ENCODE peak calls at places on chromosomes 2 and 18, in seven cellular contexts. W is right atrium auricular region, D is lung, I is cardiac muscle cell, H is HFF-Myc, A is sigmoid colon, K is psoas muscle. C is an unnamed sample.

GRCh38 chr2:181680937-181681811 is 857 bp upstream of the NEUROD1 start:
- DNase-seq in W (no peak), D (no peak), I (no peak), H (no peak), A (no peak), K (no peak), C (no peak)

GRCh38 chr18:32707153-32707552 is 65.7 kb downstream of the KLHL14 start:
- DNase-seq in W (no peak), D (no peak), I (no peak), H (no peak), A (no peak), K (no peak), C (no peak)

GRCh38 chr2:121333834-121334558 is 49.0 kb upstream of the TFCP2L1 start:
- DNase-seq in W (no peak), D (no peak), I (no peak), H (no peak), A (peak), K (no peak), C (no peak)

GRCh38 chr2:166458682-166459081 is 35.4 kb downstream of the SCN7A start:
- DNase-seq in W (no peak), D (no peak), I (no peak), H (no peak), A (no peak), K (no peak), C (no peak)

GRCh38 chr2:68185541-68186164 is 28.0 kb downstream of the PNO1 start:
- DNase-seq in W (no peak), D (peak), I (peak), H (peak), A (no peak), K (peak), C (peak)

GRCh38 chr2:26630669-26631360 is 10.4 kb downstream of the CIB4 start:
- DNase-seq in W (no peak), D (no peak), I (no peak), H (no peak), A (no peak), K (no peak), C (no peak)

GRCh38 chr2:233470007-233470687 is 96.4 kb downstream of the USP40 start:
- DNase-seq in W (no peak), D (no peak), I (no peak), H (no peak), A (peak), K (peak), C (no peak)

GRCh38 chr2:10329880-10330699 is 27.4 kb downstream of the HPCAL1 start:
- DNase-seq in W (no peak), D (no peak), I (no peak), H (no peak), A (no peak), K (no peak), C (no peak)

GRCh38 chr18:22348521-22349316 is 69.0 kb downstream of the CTAGE1 start:
- DNase-seq in W (peak), D (peak), I (peak), H (no peak), A (no peak), K (peak), C (no peak)

GRCh38 chr2:28544405-28544914 is 48.6 kb downstream of the PLB1 start:
- DNase-seq in W (no peak), D (no peak), I (peak), H (no peak), A (peak), K (no peak), C (no peak)

GRCh38 chr2:235642446-235643107 is 148.7 kb downstream of the AGAP1 start:
- DNase-seq in W (no peak), D (no peak), I (no peak), H (no peak), A (no peak), K (peak), C (no peak)

GRCh38 chr2:173090973-173091660 is 15.5 kb downstream of the MAP3K20 start:
- DNase-seq in W (no peak), D (no peak), I (no peak), H (no peak), A (peak), K (peak), C (no peak)

GRCh38 chr18:73668051-73668450 is 479.6 kb downstream of the FBXO15 start:
- DNase-seq in W (no peak), D (no peak), I (no peak), H (no peak), A (no peak), K (no peak), C (no peak)
- TF ChIP-seq CTCF in W (no peak), D (no peak), I (no peak), H (no peak), A (no peak), K (no peak), C (no peak)

GRCh38 chr18:44678725-44679055 is 2.0 kb upstream of the SETBP1 start:
- DNase-seq in W (no peak), D (no peak), I (no peak), H (no peak), A (no peak), K (no peak), C (no peak)
- H3K4me3 ChIP-seq in W (peak), D (no peak), I (peak), H (peak), A (no peak), K (peak), C (peak)

GRCh38 chr2:179181002-179181401 is 83.6 kb downstream of the SESTD1 start:
- DNase-seq in W (no peak), D (no peak), I (no peak), H (no peak), A (no peak), K (no peak), C (no peak)

GRCh38 chr2:179174240-179174639 is 90.4 kb downstream of the SESTD1 start:
- DNase-seq in W (no peak), D (no peak), I (no peak), H (no peak), A (no peak), K (no peak), C (no peak)

GRCh38 chr2:179179719-179180118 is 84.9 kb downstream of the SESTD1 start:
- DNase-seq in W (no peak), D (no peak), I (no peak), H (no peak), A (no peak), K (no peak), C (no peak)

GRCh38 chr2:179180242-179180641 is 84.4 kb downstream of the SESTD1 start:
- DNase-seq in W (no peak), D (no peak), I (no peak), H (no peak), A (no peak), K (no peak), C (no peak)

GRCh38 chr2:179177694-179178093 is 86.9 kb downstream of the SESTD1 start:
- DNase-seq in W (no peak), D (no peak), I (no peak), H (no peak), A (no peak), K (no peak), C (no peak)
- TF ChIP-seq CTCF in W (no peak), D (no peak), I (no peak), H (no peak), A (no peak), K (no peak), C (no peak)

DNA sequence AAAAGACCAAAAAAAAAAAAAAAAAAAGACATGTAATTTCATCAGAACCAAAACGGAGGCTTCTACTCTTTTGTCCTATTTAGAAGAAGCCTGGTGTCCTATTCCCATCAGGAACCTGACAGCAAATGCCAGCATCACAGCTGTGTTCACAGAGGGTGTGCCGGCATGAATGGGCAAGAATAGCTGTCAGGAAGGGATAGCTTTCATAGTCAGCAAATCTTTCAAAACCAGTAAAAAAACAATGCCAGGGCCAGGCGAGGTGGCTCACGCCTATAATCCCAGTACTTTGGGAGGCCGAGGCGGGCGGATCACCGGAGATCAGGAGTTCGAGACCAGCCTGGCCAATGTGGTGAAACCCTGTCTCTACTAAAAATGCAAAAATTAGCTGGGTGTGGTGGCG is 231.8 kb upstream of the PXDN start:
- DNase-seq in W (peak), D (no peak), I (no peak), H (no peak), A (peak), K (no peak), C (no peak)
- H3K4me3 ChIP-seq in W (no peak), D (no peak), I (no peak), H (no peak), A (no peak), K (no peak), C (no peak)

GRCh38 chr2:226655871-226656270 is 143.7 kb downstream of the IRS1 start:
- DNase-seq in W (no peak), D (no peak), I (no peak), H (no peak), A (no peak), K (no peak), C (no peak)

GRCh38 chr2:226652388-226652787 is 147.2 kb downstream of the IRS1 start:
- DNase-seq in W (no peak), D (no peak), I (no peak), H (peak), A (no peak), K (no peak), C (peak)

GRCh38 chr2:226649871-226650660 is 149.6 kb downstream of the IRS1 start:
- DNase-seq in W (peak), D (peak), I (no peak), H (peak), A (peak), K (peak), C (peak)

GRCh38 chr2:226656367-226656766 is 143.3 kb downstream of the IRS1 start:
- DNase-seq in W (no peak), D (no peak), I (no peak), H (no peak), A (no peak), K (no peak), C (no peak)

DNA sequence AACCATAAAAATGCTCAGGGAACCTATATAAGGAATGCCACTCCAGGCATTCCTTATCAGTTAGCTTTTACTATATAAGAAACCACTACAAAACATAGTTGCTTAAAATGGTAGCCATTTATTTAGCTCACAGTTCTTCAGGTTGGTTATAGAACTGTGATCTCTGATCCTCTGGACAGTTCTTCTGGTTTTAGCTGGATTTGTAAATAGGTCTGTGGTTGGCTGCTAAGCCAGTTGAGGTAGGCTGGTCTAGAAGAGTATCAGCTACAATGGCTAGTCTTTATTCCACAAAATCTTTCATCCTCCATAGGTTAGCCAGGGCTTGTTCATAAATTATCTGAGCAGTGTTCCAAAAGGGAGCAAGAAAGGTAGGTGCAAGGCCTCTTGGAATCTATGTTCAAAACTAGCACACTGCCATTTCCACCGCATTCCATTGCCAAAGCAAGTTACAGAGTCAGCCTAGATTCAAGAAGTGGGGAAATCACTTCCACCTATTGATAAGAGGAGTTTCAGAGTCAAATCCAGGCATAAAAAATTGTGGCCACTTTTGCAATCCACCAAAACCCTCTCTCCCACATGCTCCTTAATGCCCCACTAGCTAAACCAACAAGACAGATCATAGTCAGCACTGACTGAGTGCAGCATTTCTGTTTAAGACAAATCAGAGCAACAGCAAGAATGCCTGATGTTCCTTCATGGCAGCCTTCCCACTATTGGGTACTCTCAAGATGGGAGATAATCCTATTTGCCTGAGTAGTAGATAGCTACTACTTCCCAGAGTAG is 146.4 kb downstream of the IRS1 start:
- DNase-seq in W (no peak), D (no peak), I (no peak), H (no peak), A (no peak), K (no peak), C (no peak)
- TF ChIP-seq CTCF in W (no peak), D (no peak), I (no peak), H (no peak), A (no peak), K (no peak), C (no peak)